ENCODE peak calls at places on chromosome 20, in five cellular contexts. P is MCF 10A; Q is breast epithelium; U is fibroblast of lung; V is stimulated activated CD4-positive, alpha-beta T cell treated with anti-CD3 and anti-CD28 coated beads, Interleukin-15, amount 100 ng/mL, for 24 hours. F is an unnamed sample.
A peak's percentile ranks its signal among the peaks of the same experiment; 100 is the strongest.

GRCh38 chr20:19688031-19688806 is 69.8 kb upstream of the RIN2 start:
- DNase-seq in P (peak; percentile 84), Q (peak; percentile 44), U (peak; percentile 89), V (no peak), F (peak; percentile 7)

GRCh38 chr20:25039697-25040437 is 18.1 kb downstream of the ACSS1 start:
- DNase-seq in P (peak; percentile 90), Q (peak; percentile 98), U (peak; percentile 72), V (no peak), F (no peak)

GRCh38 chr20:37361336-37361735 is 15.4 kb downstream of the SRC start:
- DNase-seq in P (no peak), Q (no peak), U (no peak), V (no peak), F (no peak)

GRCh38 chr20:63345328-63346100 is 15.6 kb downstream of the CHRNA4 start:
- DNase-seq in P (no peak), Q (no peak), U (no peak), V (no peak), F (no peak)

GRCh38 chr20:31678389-31679356 is 41.0 kb downstream of the COX4I2 start:
- DNase-seq in P (peak; percentile 43), Q (no peak), U (peak; percentile 77), V (no peak), F (peak; percentile 1)

GRCh38 chr20:22385602-22386299 is 198.6 kb downstream of the FOXA2 start:
- DNase-seq in P (peak; percentile 50), Q (no peak), U (no peak), V (no peak), F (no peak)

GRCh38 chr20:49285813-49286494 is 8.1 kb upstream of the ZNFX1 start:
- DNase-seq in P (no peak), Q (no peak), U (no peak), V (no peak), F (no peak)

GRCh38 chr20:8974009-8974708 is 94.7 kb upstream of the PLCB4 start:
- DNase-seq in P (no peak), Q (no peak), U (no peak), V (no peak), F (no peak)

GRCh38 chr20:43949741-43950618 is 35.3 kb downstream of the TOX2 start:
- DNase-seq in P (no peak), Q (no peak), U (peak; percentile 35), V (peak; percentile 82), F (peak; percentile 91)

GRCh38 chr20:24027229-24027628 is 38.6 kb upstream of the GGTLC1 start:
- DNase-seq in P (no peak), Q (peak; percentile 33), U (no peak), V (peak; percentile 73), F (peak; percentile 89)

GRCh38 chr20:20366896-20367680 is 816 bp upstream of the INSM1 start:
- DNase-seq in P (no peak), Q (no peak), U (no peak), V (peak; percentile 29), F (peak; percentile 10)

GRCh38 chr20:37968726-37969401 is 64.4 kb downstream of the TTI1 start:
- DNase-seq in P (peak; percentile 54), Q (no peak), U (no peak), V (no peak), F (no peak)

GRCh38 chr20:57717797-57718196 is 8.0 kb upstream of the PMEPA1 start:
- DNase-seq in P (peak; percentile 43), Q (no peak), U (peak; percentile 78), V (no peak), F (no peak)

GRCh38 chr20:53575481-53576194 is 18.0 kb downstream of the ZNF217 start:
- DNase-seq in P (no peak), Q (no peak), U (no peak), V (no peak), F (no peak)

GRCh38 chr20:54049156-54049555 is 21.2 kb downstream of the BCAS1 start:
- DNase-seq in P (no peak), Q (no peak), U (peak; percentile 23), V (no peak), F (no peak)

GRCh38 chr20:50284811-50285375 is 94.3 kb downstream of the CEBPB start:
- DNase-seq in P (no peak), Q (no peak), U (no peak), V (no peak), F (no peak)

GRCh38 chr20:49352821-49353220 is 75.0 kb upstream of the ZNFX1 start:
- DNase-seq in P (no peak), Q (peak; percentile 35), U (no peak), V (no peak), F (no peak)

GRCh38 chr20:17898548-17898994 is 70.0 kb downstream of the SNX5 start:
- DNase-seq in P (peak; percentile 78), Q (peak; percentile 83), U (peak; percentile 57), V (peak; percentile 75), F (peak; percentile 81)

GRCh38 chr20:58557713-58558335 is 42.6 kb upstream of the APCDD1L start:
- DNase-seq in P (no peak), Q (no peak), U (no peak), V (no peak), F (no peak)

GRCh38 chr20:33811763-33812672 is 870 bp downstream of the CHMP4B start:
- DNase-seq in P (peak; percentile 93), Q (peak; percentile 64), U (peak; percentile 81), V (peak; percentile 62), F (peak; percentile 70)